ENCODE peak calls at places on chromosomes 1 and 21, in seven cellular contexts. One of them, this sample, is unnamed.

GRCh38 chr1:181503130-181503810 is 20.0 kb downstream of the CACNA1E start:
- DNase-seq in ELR: peak
- DNase-seq in EL: peak
- DNase-seq in BJ: no peak
- DNase-seq in hepatocyte: no peak
- DNase-seq in upper lobe of right lung: no peak
- DNase-seq in CD8-positive, alpha-beta T cell: no peak
- DNase-seq in this sample: peak

GRCh38 chr1:245791410-245792312 is 636.9 kb downstream of the KIF26B start:
- DNase-seq in ELR: no peak
- DNase-seq in EL: no peak
- DNase-seq in BJ: no peak
- DNase-seq in hepatocyte: peak
- DNase-seq in upper lobe of right lung: no peak
- DNase-seq in CD8-positive, alpha-beta T cell: no peak
- DNase-seq in this sample: no peak

GRCh38 chr1:200353232-200353631 is 56.6 kb downstream of the ZNF281 start:
- DNase-seq in ELR: no peak
- DNase-seq in EL: no peak
- DNase-seq in BJ: no peak
- DNase-seq in hepatocyte: no peak
- DNase-seq in upper lobe of right lung: no peak
- DNase-seq in CD8-positive, alpha-beta T cell: no peak
- DNase-seq in this sample: no peak

GRCh38 chr1:1237874-1238701 is 6.1 kb downstream of the B3GALT6 start:
- DNase-seq in ELR: no peak
- DNase-seq in EL: no peak
- DNase-seq in BJ: no peak
- DNase-seq in hepatocyte: no peak
- DNase-seq in upper lobe of right lung: no peak
- DNase-seq in CD8-positive, alpha-beta T cell: no peak
- DNase-seq in this sample: no peak

GRCh38 chr1:12194666-12195216 is 27.9 kb downstream of the TNFRSF1B start:
- DNase-seq in ELR: no peak
- DNase-seq in EL: no peak
- DNase-seq in BJ: no peak
- DNase-seq in hepatocyte: no peak
- DNase-seq in upper lobe of right lung: no peak
- DNase-seq in CD8-positive, alpha-beta T cell: no peak
- DNase-seq in this sample: no peak

GRCh38 chr1:231001892-231002291 is 23.0 kb downstream of the ARV1 start:
- DNase-seq in ELR: no peak
- DNase-seq in EL: no peak
- DNase-seq in BJ: no peak
- DNase-seq in hepatocyte: no peak
- DNase-seq in upper lobe of right lung: no peak
- DNase-seq in CD8-positive, alpha-beta T cell: no peak
- DNase-seq in this sample: no peak

GRCh38 chr1:227885648-227886502 is 61.9 kb downstream of the WNT9A start:
- DNase-seq in ELR: peak
- DNase-seq in EL: peak
- DNase-seq in BJ: no peak
- DNase-seq in hepatocyte: peak
- DNase-seq in upper lobe of right lung: peak
- DNase-seq in CD8-positive, alpha-beta T cell: no peak
- DNase-seq in this sample: peak

GRCh38 chr1:50508040-50508586 is 84.9 kb upstream of the DMRTA2 start:
- DNase-seq in ELR: no peak
- DNase-seq in EL: no peak
- DNase-seq in BJ: no peak
- DNase-seq in hepatocyte: no peak
- DNase-seq in upper lobe of right lung: no peak
- DNase-seq in CD8-positive, alpha-beta T cell: no peak
- DNase-seq in this sample: no peak

GRCh38 chr1:163054056-163054706 is 15.0 kb upstream of the RGS4 start:
- DNase-seq in ELR: no peak
- DNase-seq in EL: no peak
- DNase-seq in BJ: no peak
- DNase-seq in hepatocyte: no peak
- DNase-seq in upper lobe of right lung: no peak
- DNase-seq in CD8-positive, alpha-beta T cell: no peak
- DNase-seq in this sample: no peak

GRCh38 chr1:215888159-215888558 is 321.1 kb downstream of the KCTD3 start:
- DNase-seq in ELR: peak
- DNase-seq in EL: peak
- DNase-seq in BJ: no peak
- DNase-seq in hepatocyte: no peak
- DNase-seq in upper lobe of right lung: no peak
- DNase-seq in CD8-positive, alpha-beta T cell: no peak
- DNase-seq in this sample: peak

GRCh38 chr1:111789666-111790316 is 34.1 kb downstream of the DDX20 start:
- DNase-seq in ELR: no peak
- DNase-seq in EL: no peak
- DNase-seq in BJ: peak
- DNase-seq in hepatocyte: no peak
- DNase-seq in upper lobe of right lung: no peak
- DNase-seq in CD8-positive, alpha-beta T cell: no peak
- DNase-seq in this sample: no peak

GRCh38 chr1:61097326-61097725 is 15.0 kb downstream of the NFIA start:
- DNase-seq in ELR: peak
- DNase-seq in EL: peak
- DNase-seq in BJ: no peak
- DNase-seq in hepatocyte: no peak
- DNase-seq in upper lobe of right lung: no peak
- DNase-seq in CD8-positive, alpha-beta T cell: no peak
- DNase-seq in this sample: peak

GRCh38 chr1:214209260-214209808 is 71.6 kb upstream of the SMYD2 start:
- DNase-seq in ELR: no peak
- DNase-seq in EL: no peak
- DNase-seq in BJ: no peak
- DNase-seq in hepatocyte: no peak
- DNase-seq in upper lobe of right lung: no peak
- DNase-seq in CD8-positive, alpha-beta T cell: no peak
- DNase-seq in this sample: no peak

GRCh38 chr1:150622219-150622975 is 7.0 kb downstream of the ENSA start:
- DNase-seq in ELR: no peak
- DNase-seq in EL: no peak
- DNase-seq in BJ: no peak
- DNase-seq in hepatocyte: no peak
- DNase-seq in upper lobe of right lung: no peak
- DNase-seq in CD8-positive, alpha-beta T cell: no peak
- DNase-seq in this sample: no peak

GRCh38 chr1:181398544-181398943 is 84.8 kb upstream of the CACNA1E start:
- DNase-seq in ELR: no peak
- DNase-seq in EL: no peak
- DNase-seq in BJ: no peak
- DNase-seq in hepatocyte: no peak
- DNase-seq in upper lobe of right lung: no peak
- DNase-seq in CD8-positive, alpha-beta T cell: no peak
- DNase-seq in this sample: no peak

GRCh38 chr1:37177230-37177864 is 143.0 kb upstream of the GRIK3 start:
- DNase-seq in ELR: peak
- DNase-seq in EL: peak
- DNase-seq in BJ: no peak
- DNase-seq in hepatocyte: peak
- DNase-seq in upper lobe of right lung: no peak
- DNase-seq in CD8-positive, alpha-beta T cell: no peak
- DNase-seq in this sample: peak

GRCh38 chr1:202034683-202035462 is 24.5 kb downstream of the ELF3 start:
- DNase-seq in ELR: peak
- DNase-seq in EL: peak
- DNase-seq in BJ: peak
- DNase-seq in hepatocyte: peak
- DNase-seq in upper lobe of right lung: peak
- DNase-seq in CD8-positive, alpha-beta T cell: no peak
- DNase-seq in this sample: peak

GRCh38 chr1:63266857-63267256 is 55.5 kb upstream of the FOXD3 start:
- DNase-seq in ELR: no peak
- DNase-seq in EL: no peak
- DNase-seq in BJ: no peak
- DNase-seq in hepatocyte: no peak
- DNase-seq in upper lobe of right lung: no peak
- DNase-seq in CD8-positive, alpha-beta T cell: no peak
- DNase-seq in this sample: no peak

GRCh38 chr1:245986404-245987221 is 520.5 kb downstream of the SMYD3 start:
- DNase-seq in ELR: peak
- DNase-seq in EL: peak
- DNase-seq in BJ: peak
- DNase-seq in hepatocyte: peak
- DNase-seq in upper lobe of right lung: no peak
- DNase-seq in CD8-positive, alpha-beta T cell: no peak
- DNase-seq in this sample: no peak

GRCh38 chr1:183870351-183871077 is 65.6 kb downstream of the RGL1 start:
- DNase-seq in ELR: peak
- DNase-seq in EL: no peak
- DNase-seq in BJ: no peak
- DNase-seq in hepatocyte: no peak
- DNase-seq in upper lobe of right lung: no peak
- DNase-seq in CD8-positive, alpha-beta T cell: no peak
- DNase-seq in this sample: no peak

GRCh38 chr1:225415307-225415706 is 12.5 kb downstream of the LBR start:
- DNase-seq in ELR: no peak
- DNase-seq in EL: no peak
- DNase-seq in BJ: no peak
- DNase-seq in hepatocyte: no peak
- DNase-seq in upper lobe of right lung: no peak
- DNase-seq in CD8-positive, alpha-beta T cell: no peak
- DNase-seq in this sample: no peak

GRCh38 chr1:2412773-2413494 is 570 bp upstream of the PEX10 start:
- DNase-seq in ELR: peak
- DNase-seq in EL: no peak
- DNase-seq in BJ: no peak
- DNase-seq in hepatocyte: peak
- DNase-seq in upper lobe of right lung: no peak
- DNase-seq in CD8-positive, alpha-beta T cell: no peak
- DNase-seq in this sample: peak

GRCh38 chr1:201728731-201729130 is 100.2 kb upstream of the IPO9 start:
- DNase-seq in ELR: no peak
- DNase-seq in EL: no peak
- DNase-seq in BJ: no peak
- DNase-seq in hepatocyte: no peak
- DNase-seq in upper lobe of right lung: no peak
- DNase-seq in CD8-positive, alpha-beta T cell: no peak
- DNase-seq in this sample: no peak

GRCh38 chr1:59136541-59137335 is 160.2 kb upstream of the FGGY start:
- DNase-seq in ELR: peak
- DNase-seq in EL: peak
- DNase-seq in BJ: no peak
- DNase-seq in hepatocyte: no peak
- DNase-seq in upper lobe of right lung: no peak
- DNase-seq in CD8-positive, alpha-beta T cell: no peak
- DNase-seq in this sample: no peak

GRCh38 chr1:85091647-85092295 is 43.5 kb upstream of the MCOLN3 start:
- DNase-seq in ELR: peak
- DNase-seq in EL: no peak
- DNase-seq in BJ: no peak
- DNase-seq in hepatocyte: no peak
- DNase-seq in upper lobe of right lung: no peak
- DNase-seq in CD8-positive, alpha-beta T cell: no peak
- DNase-seq in this sample: no peak

GRCh38 chr1:10692401-10693021 is 103.9 kb downstream of the CASZ1 start:
- DNase-seq in ELR: peak
- DNase-seq in EL: peak
- DNase-seq in BJ: no peak
- DNase-seq in hepatocyte: peak
- DNase-seq in upper lobe of right lung: peak
- DNase-seq in CD8-positive, alpha-beta T cell: peak
- DNase-seq in this sample: no peak

GRCh38 chr1:160993544-160993943 is 27.4 kb downstream of the F11R start:
- DNase-seq in ELR: peak
- DNase-seq in EL: peak
- DNase-seq in BJ: peak
- DNase-seq in hepatocyte: peak
- DNase-seq in upper lobe of right lung: no peak
- DNase-seq in CD8-positive, alpha-beta T cell: no peak
- DNase-seq in this sample: peak

GRCh38 chr21:28215214-28215954 is 777.3 kb downstream of the LTN1 start:
- DNase-seq in ELR: peak
- DNase-seq in EL: peak
- DNase-seq in BJ: peak
- DNase-seq in hepatocyte: no peak
- DNase-seq in upper lobe of right lung: no peak
- DNase-seq in CD8-positive, alpha-beta T cell: no peak
- DNase-seq in this sample: no peak

GRCh38 chr1:65330021-65330420 is 20.7 kb downstream of the DNAJC6 start:
- DNase-seq in ELR: no peak
- DNase-seq in EL: no peak
- DNase-seq in BJ: no peak
- DNase-seq in hepatocyte: no peak
- DNase-seq in upper lobe of right lung: no peak
- DNase-seq in CD8-positive, alpha-beta T cell: no peak
- DNase-seq in this sample: no peak

GRCh38 chr1:198774418-198774817 is 135.6 kb downstream of the PTPRC start:
- DNase-seq in ELR: no peak
- DNase-seq in EL: no peak
- DNase-seq in BJ: no peak
- DNase-seq in hepatocyte: no peak
- DNase-seq in upper lobe of right lung: no peak
- DNase-seq in CD8-positive, alpha-beta T cell: no peak
- DNase-seq in this sample: no peak

GRCh38 chr1:215637041-215637573 is 70.0 kb downstream of the KCTD3 start:
- DNase-seq in ELR: peak
- DNase-seq in EL: peak
- DNase-seq in BJ: no peak
- DNase-seq in hepatocyte: peak
- DNase-seq in upper lobe of right lung: no peak
- DNase-seq in CD8-positive, alpha-beta T cell: no peak
- DNase-seq in this sample: no peak

GRCh38 chr1:196502437-196502836 is 105.8 kb downstream of the KCNT2 start:
- DNase-seq in ELR: no peak
- DNase-seq in EL: no peak
- DNase-seq in BJ: no peak
- DNase-seq in hepatocyte: no peak
- DNase-seq in upper lobe of right lung: no peak
- DNase-seq in CD8-positive, alpha-beta T cell: no peak
- DNase-seq in this sample: no peak

GRCh38 chr1:59044535-59045121 is 252.3 kb upstream of the FGGY start:
- DNase-seq in ELR: peak
- DNase-seq in EL: no peak
- DNase-seq in BJ: no peak
- DNase-seq in hepatocyte: no peak
- DNase-seq in upper lobe of right lung: no peak
- DNase-seq in CD8-positive, alpha-beta T cell: no peak
- DNase-seq in this sample: no peak

GRCh38 chr1:209727785-209728184 is 23.1 kb downstream of the HSD11B1 start:
- DNase-seq in ELR: no peak
- DNase-seq in EL: no peak
- DNase-seq in BJ: no peak
- DNase-seq in hepatocyte: no peak
- DNase-seq in upper lobe of right lung: no peak
- DNase-seq in CD8-positive, alpha-beta T cell: no peak
- DNase-seq in this sample: no peak

GRCh38 chr1:145846191-145846590 is 761 bp downstream of the NUDT17 start:
- DNase-seq in ELR: peak
- DNase-seq in EL: peak
- DNase-seq in BJ: no peak
- DNase-seq in hepatocyte: peak
- DNase-seq in upper lobe of right lung: no peak
- DNase-seq in CD8-positive, alpha-beta T cell: no peak
- DNase-seq in this sample: peak

GRCh38 chr1:158016651-158017335 is 23.3 kb downstream of the KIRREL1 start:
- DNase-seq in ELR: peak
- DNase-seq in EL: no peak
- DNase-seq in BJ: no peak
- DNase-seq in hepatocyte: no peak
- DNase-seq in upper lobe of right lung: no peak
- DNase-seq in CD8-positive, alpha-beta T cell: no peak
- DNase-seq in this sample: no peak

GRCh38 chr1:111739984-111740765 is 980 bp upstream of the INKA2 start:
- DNase-seq in ELR: peak
- DNase-seq in EL: peak
- DNase-seq in BJ: no peak
- DNase-seq in hepatocyte: peak
- DNase-seq in upper lobe of right lung: peak
- DNase-seq in CD8-positive, alpha-beta T cell: no peak
- DNase-seq in this sample: no peak

GRCh38 chr1:40092811-40093617 is 4.0 kb downstream of the PPT1 start:
- DNase-seq in ELR: no peak
- DNase-seq in EL: no peak
- DNase-seq in BJ: no peak
- DNase-seq in hepatocyte: no peak
- DNase-seq in upper lobe of right lung: no peak
- DNase-seq in CD8-positive, alpha-beta T cell: no peak
- DNase-seq in this sample: no peak